ENCODE peak calls at places on chromosomes 4 and X, in ten cellular contexts. J is stimulated activated CD4-positive, alpha-beta T cell treated with anti-CD3 and anti-CD28 coated beads, TNF-alpha, amount 100 ng/mL, for 48 hours; I is activated CD4-positive, alpha-beta T cell treated with anti-CD3 and anti-CD28 coated beads for 24 hours; R is mucosa of gallbladder; W is left lung; Y is mesothelial cell of epicardium; Q is GM23338; S is COR-L47; B is NCI-H2029 treated with DMSO at 0.1 percent for 48 hours; U is astrocyte. O is an unnamed sample.

GRCh38 chr4:1506956-1507721 is 100.9 kb upstream of the NKX1-1 start:
- DNase-seq in S (no peak), J (no peak), I (no peak), Y (no peak), U (no peak), W (peak), B (no peak), R (no peak), Q (no peak), O (no peak)

GRCh38 chr4:28686618-28687017 is 1826.0 kb downstream of the STIM2 start:
- DNase-seq in R (no peak), J (no peak), B (no peak), I (no peak), S (no peak), Y (no peak), U (peak), W (no peak), Q (peak), O (no peak)

GRCh38 chr4:73434311-73434710 is 1.7 kb upstream of the AFP start:
- DNase-seq in J (no peak), U (no peak), S (no peak), I (no peak), Q (peak), B (no peak), W (no peak), R (no peak), Y (no peak), O (no peak)

GRCh38 chr4:113303315-113303714 is 253.9 kb downstream of the ANK2 start:
- DNase-seq in Q (no peak), S (no peak), I (no peak), J (no peak), Y (no peak), B (no peak), W (no peak), R (no peak), U (no peak), O (no peak)

GRCh38 chr4:88008624-88009235 is 1.3 kb downstream of the PKD2 start:
- DNase-seq in W (no peak), Q (no peak), B (no peak), U (peak), J (no peak), R (no peak), S (no peak), I (no peak), Y (no peak), O (peak)

GRCh38 chr4:7383251-7383650 is 51.5 kb downstream of the PSAPL1 start:
- DNase-seq in U (no peak), Y (no peak), R (no peak), Q (no peak), W (no peak), J (no peak), B (no peak), S (no peak), I (no peak), O (no peak)

GRCh38 chrX:53494427-53494826 is 60.3 kb upstream of the HSD17B10 start:
- DNase-seq in U (no peak), B (peak), R (no peak), Y (no peak), W (no peak), Q (no peak), S (peak), J (no peak), I (no peak), O (no peak)

GRCh38 chrX:71212536-71212935 is 10.5 kb upstream of the GJB1 start:
- DNase-seq in Q (no peak), I (no peak), R (no peak), J (no peak), U (no peak), W (no peak), B (no peak), S (no peak), Y (no peak), O (no peak)

GRCh38 chrX:119638725-119639471 is 32.7 kb upstream of the NKRF start:
- DNase-seq in Y (no peak), Q (no peak), B (no peak), S (no peak), W (no peak), J (no peak), U (no peak), I (no peak), R (no peak), O (no peak)

O was measured in stimulated activated effector memory CD8-positive, alpha-beta T cell treated with anti-CD3 and anti-CD28 coated beads, Interleukin-12 subunit alpha, Interleukin-12 subunit beta, amount 100 ng/mL, for 72 hours.